ENCODE peak calls at places on chromosome 18, in seven cellular contexts. Y is NCI-H748 treated with DMSO at 0.1 percent for 48 hours; O is activated naive CD8-positive, alpha-beta T cell treated with anti-CD3 and anti-CD28 coated beads, Interleukin-2, amount 10 ng/mL, durations not matched to agents 7 days and 5 days; I is heart left ventricle; L is NCI-H82; A is left ventricle myocardium inferior; C is HT-29. X is an unnamed sample.
A peak's percentile ranks its signal among the peaks of the same experiment; 100 is the strongest.

GRCh38 chr18:73896685-73897084 is 250.9 kb downstream of the FBXO15 start:
- DNase-seq in Y (no peak), A (no peak), O (no peak), C (no peak), I (no peak), L (no peak), X (no peak)

GRCh38 chr18:68449292-68449691 is 265.6 kb downstream of the TMX3 start:
- DNase-seq in A (no peak), C (no peak), Y (no peak), O (no peak), I (no peak), L (no peak), X (no peak)

GRCh38 chr18:80159713-80160636 is 50.9 kb downstream of the ADNP2 start:
- DNase-seq in L (no peak), C (no peak), I (no peak), A (peak; percentile 32), O (peak; percentile 71), Y (peak; percentile 19), X (no peak)

GRCh38 chr18:67525328-67526110 is 9.0 kb upstream of the DSEL start:
- DNase-seq in O (no peak), I (peak; percentile 60), L (no peak), Y (no peak), A (peak; percentile 42), C (peak; percentile 39), X (no peak)

GRCh38 chr18:10490401-10491289 is 35.2 kb upstream of the NAPG start:
- DNase-seq in L (peak; percentile 72), Y (no peak), A (no peak), I (peak; percentile 43), C (peak; percentile 88), O (peak; percentile 44), X (peak; percentile 66)

GRCh38 chr18:70415823-70416488 is 127.1 kb downstream of the SOCS6 start:
- DNase-seq in L (peak; percentile 98), C (peak; percentile 48), Y (no peak), A (no peak), O (no peak), I (no peak), X (no peak)

GRCh38 chr18:9861157-9861556 is 24.6 kb upstream of the TXNDC2 start:
- DNase-seq in I (no peak), C (no peak), O (no peak), L (no peak), Y (no peak), A (no peak), X (no peak)

GRCh38 chr18:48575301-48575657 is 36.4 kb downstream of the CTIF start:
- DNase-seq in C (no peak), Y (no peak), A (no peak), L (peak; percentile 53), I (no peak), O (no peak), X (no peak)

GRCh38 chr18:79796016-79796415 is 1.7 kb upstream of the KCNG2 start:
- DNase-seq in O (no peak), L (no peak), A (no peak), Y (no peak), I (no peak), C (no peak), X (no peak)